ENCODE peak calls at places on chromosomes 6 and 20, in ten cellular contexts. Y is NCI-H2081; O is activated CD4-positive, alpha-beta T cell treated with anti-CD3 and anti-CD28 coated beads, Interleukin-2, amount 50 U/mL, for 24 hours; K is Ammon's horn; Q is Right ventricle myocardium superior; F is CD8-positive, alpha-beta memory T cell; A is body of pancreas; I is stimulated activated CD4-positive, alpha-beta T cell treated with anti-CD3 and anti-CD28 coated beads, TNF-alpha, amount 100 ng/mL, for 24 hours; N is lower lobe of right lung; M is HTR-8/SVneo. P is an unnamed sample.

GRCh38 chr20:6668546-6668945 is 98.9 kb upstream of the BMP2 start:
- DNase-seq in Q (no peak), I (no peak), M (no peak), N (no peak), Y (no peak), O (no peak), K (no peak), F (no peak), A (no peak), P (no peak)

GRCh38 chr6:110422444-110422822 is 7.1 kb upstream of the DDO start:
- DNase-seq in M (no peak), K (no peak), I (no peak), N (no peak), Q (no peak), A (no peak), Y (no peak), F (no peak), O (no peak), P (no peak)

GRCh38 chr6:51753635-51754034 is 333.8 kb downstream of the PKHD1 start:
- DNase-seq in F (no peak), Q (peak; percentile 60), Y (no peak), K (no peak), I (no peak), A (peak; percentile 22), N (peak; percentile 43), O (no peak), M (no peak), P (no peak)

GRCh38 chr6:44052419-44053011 is 74.7 kb downstream of the MRPL14 start:
- DNase-seq in K (peak; percentile 76), A (peak; percentile 59), F (no peak), N (peak; percentile 62), M (no peak), Y (no peak), I (no peak), Q (peak; percentile 53), O (no peak), P (no peak)

GRCh38 chr20:25058051-25058796 is at the start of gene ACSS1:
- DNase-seq in O (peak; percentile 48), Y (no peak), F (peak; percentile 86), M (peak; percentile 53), I (peak; percentile 63), K (peak; percentile 78), A (peak; percentile 73), Q (peak; percentile 85), N (peak; percentile 83), P (peak; percentile 71)

GRCh38 chr6:44641344-44641743 is 253.8 kb downstream of the CDC5L start:
- DNase-seq in Y (no peak), Q (no peak), A (no peak), M (no peak), K (no peak), N (no peak), O (no peak), F (no peak), I (peak; percentile 7), P (no peak)

GRCh38 chr6:127092486-127092885 is 26.0 kb upstream of the RSPO3 start:
- DNase-seq in A (no peak), F (no peak), K (no peak), I (no peak), Y (no peak), O (no peak), Q (no peak), N (no peak), M (no peak), P (no peak)

GRCh38 chr6:133983099-133983939 is 30.3 kb downstream of the TBPL1 start:
- DNase-seq in O (no peak), Y (no peak), N (peak; percentile 71), M (peak; percentile 47), Q (peak; percentile 52), F (peak; percentile 38), K (no peak), I (peak; percentile 45), A (peak; percentile 14), P (no peak)

GRCh38 chr6:25991785-25992412 is 29.3 kb downstream of the TRIM38 start:
- DNase-seq in I (peak; percentile 33), A (peak; percentile 80), F (no peak), K (peak; percentile 79), M (peak; percentile 46), Y (no peak), Q (peak; percentile 89), N (peak; percentile 91), O (peak; percentile 16), P (peak; percentile 25)

GRCh38 chr6:118372413-118372812 is 175.7 kb upstream of the PLN start:
- DNase-seq in M (no peak), O (no peak), I (no peak), N (no peak), A (peak; percentile 4), Y (no peak), F (no peak), K (no peak), Q (peak; percentile 53), P (no peak)

GRCh38 chr6:11123978-11124377 is 12.5 kb upstream of the ERVFRD-1 start:
- DNase-seq in K (no peak), F (no peak), O (no peak), N (no peak), A (no peak), I (no peak), Q (no peak), M (no peak), Y (no peak), P (no peak)

GRCh38 chr6:148746363-148747144 is at the start of gene UST:
- DNase-seq in I (peak; percentile 53), M (peak; percentile 62), A (peak; percentile 92), Y (peak; percentile 2), Q (peak; percentile 89), N (peak; percentile 87), O (no peak), K (peak; percentile 87), F (peak; percentile 53), P (peak; percentile 87)

GRCh38 chr6:30915591-30915946 is 1.5 kb downstream of the VARS2 start:
- DNase-seq in K (peak; percentile 87), Q (peak; percentile 44), I (no peak), Y (peak; percentile 36), M (peak; percentile 87), F (peak; percentile 12), O (no peak), N (peak; percentile 46), A (peak; percentile 56), P (peak; percentile 26)

GRCh38 chr6:120031837-120032236 is 682.3 kb upstream of the MAN1A1 start:
- DNase-seq in N (no peak), O (no peak), K (no peak), F (no peak), M (no peak), Q (no peak), A (no peak), Y (no peak), I (no peak), P (no peak)

GRCh38 chr6:112027942-112028674 is 25.8 kb upstream of the CCN6 start:
- DNase-seq in K (no peak), A (no peak), Y (no peak), F (peak; percentile 83), Q (no peak), O (no peak), I (no peak), M (no peak), N (no peak), P (no peak)

GRCh38 chr6:82781805-82782204 is 283.8 kb downstream of the UBE3D start:
- DNase-seq in F (no peak), Y (no peak), A (no peak), M (no peak), I (no peak), O (no peak), N (no peak), K (no peak), Q (no peak), P (no peak)